ENCODE peak calls at places on chromosomes 16 and 17, in seven cellular contexts. One of them, this sample, is unnamed.

GRCh38 chr17:76262732-76263344 is 2.3 kb upstream of the UBALD2 start:
- DNase-seq in tibial artery: no peak
- DNase-seq in PC-3: peak; percentile 94
- DNase-seq in GM23248: no peak
- DNase-seq in right cardiac atrium: peak; percentile 28
- DNase-seq in AG04450: no peak
- DNase-seq in CD8-positive, alpha-beta memory T cell: no peak
- DNase-seq in this sample: peak; percentile 53

GRCh38 chr17:8144401-8145295 is 7.6 kb downstream of the PER1 start:
- DNase-seq in tibial artery: no peak
- DNase-seq in PC-3: no peak
- DNase-seq in GM23248: no peak
- DNase-seq in right cardiac atrium: peak; percentile 53
- DNase-seq in AG04450: no peak
- DNase-seq in CD8-positive, alpha-beta memory T cell: peak; percentile 17
- DNase-seq in this sample: peak; percentile 45

GRCh38 chr17:19019041-19019941 is 14.7 kb upstream of the FAM83G start:
- DNase-seq in tibial artery: no peak
- DNase-seq in PC-3: no peak
- DNase-seq in GM23248: no peak
- DNase-seq in right cardiac atrium: peak; percentile 30
- DNase-seq in AG04450: no peak
- DNase-seq in CD8-positive, alpha-beta memory T cell: no peak
- DNase-seq in this sample: no peak

GRCh38 chr16:25126820-25127232 is 15.3 kb downstream of the LCMT1 start:
- DNase-seq in tibial artery: no peak
- DNase-seq in PC-3: peak; percentile 82
- DNase-seq in GM23248: peak; percentile 88
- DNase-seq in right cardiac atrium: no peak
- DNase-seq in AG04450: peak; percentile 54
- DNase-seq in CD8-positive, alpha-beta memory T cell: peak; percentile 15
- DNase-seq in this sample: no peak

GRCh38 chr17:916315-916714 is 63.3 kb downstream of the NXN start:
- DNase-seq in tibial artery: no peak
- DNase-seq in PC-3: no peak
- DNase-seq in GM23248: no peak
- DNase-seq in right cardiac atrium: no peak
- DNase-seq in AG04450: no peak
- DNase-seq in CD8-positive, alpha-beta memory T cell: no peak
- DNase-seq in this sample: no peak

GRCh38 chr16:66588981-66589713 is 9.9 kb downstream of the CMTM2 start:
- DNase-seq in tibial artery: no peak
- DNase-seq in PC-3: peak; percentile 14
- DNase-seq in GM23248: peak; percentile 42
- DNase-seq in right cardiac atrium: peak; percentile 69
- DNase-seq in AG04450: no peak
- DNase-seq in CD8-positive, alpha-beta memory T cell: peak; percentile 67
- DNase-seq in this sample: peak; percentile 84

GRCh38 chr16:51151951-51152663 is 1.0 kb upstream of the SALL1 start:
- DNase-seq in tibial artery: peak; percentile 63
- DNase-seq in PC-3: no peak
- DNase-seq in GM23248: peak; percentile 94
- DNase-seq in right cardiac atrium: peak; percentile 92
- DNase-seq in AG04450: peak; percentile 78
- DNase-seq in CD8-positive, alpha-beta memory T cell: no peak
- DNase-seq in this sample: peak; percentile 97

GRCh38 chr17:17603178-17603894 is 11.8 kb upstream of the PEMT start:
- DNase-seq in tibial artery: no peak
- DNase-seq in PC-3: no peak
- DNase-seq in GM23248: no peak
- DNase-seq in right cardiac atrium: no peak
- DNase-seq in AG04450: no peak
- DNase-seq in CD8-positive, alpha-beta memory T cell: no peak
- DNase-seq in this sample: peak; percentile 72

GRCh38 chr16:8675183-8676159 is 1.1 kb downstream of the ABAT start:
- DNase-seq in tibial artery: no peak
- DNase-seq in PC-3: no peak
- DNase-seq in GM23248: peak; percentile 14
- DNase-seq in right cardiac atrium: no peak
- DNase-seq in AG04450: no peak
- DNase-seq in CD8-positive, alpha-beta memory T cell: peak; percentile 38
- DNase-seq in this sample: no peak

GRCh38 chr17:2174048-2174447 is 119.1 kb downstream of the HIC1 start:
- DNase-seq in tibial artery: no peak
- DNase-seq in PC-3: no peak
- DNase-seq in GM23248: peak; percentile 63
- DNase-seq in right cardiac atrium: no peak
- DNase-seq in AG04450: no peak
- DNase-seq in CD8-positive, alpha-beta memory T cell: no peak
- DNase-seq in this sample: no peak

GRCh38 chr16:75087040-75087979 is 29.3 kb downstream of the LDHD start:
- DNase-seq in tibial artery: no peak
- DNase-seq in PC-3: no peak
- DNase-seq in GM23248: peak; percentile 44
- DNase-seq in right cardiac atrium: peak; percentile 62
- DNase-seq in AG04450: peak; percentile 87
- DNase-seq in CD8-positive, alpha-beta memory T cell: no peak
- DNase-seq in this sample: peak; percentile 70

GRCh38 chr16:4865231-4865860 is 18.1 kb downstream of the UBN1 start:
- DNase-seq in tibial artery: no peak
- DNase-seq in PC-3: no peak
- DNase-seq in GM23248: no peak
- DNase-seq in right cardiac atrium: no peak
- DNase-seq in AG04450: no peak
- DNase-seq in CD8-positive, alpha-beta memory T cell: no peak
- DNase-seq in this sample: no peak

GRCh38 chr16:24776486-24777220 is 47.2 kb downstream of the TNRC6A start:
- DNase-seq in tibial artery: no peak
- DNase-seq in PC-3: no peak
- DNase-seq in GM23248: peak; percentile 83
- DNase-seq in right cardiac atrium: peak; percentile 75
- DNase-seq in AG04450: no peak
- DNase-seq in CD8-positive, alpha-beta memory T cell: no peak
- DNase-seq in this sample: no peak

GRCh38 chr16:19307587-19308241 is 22.2 kb downstream of the CLEC19A start:
- DNase-seq in tibial artery: no peak
- DNase-seq in PC-3: no peak
- DNase-seq in GM23248: no peak
- DNase-seq in right cardiac atrium: no peak
- DNase-seq in AG04450: no peak
- DNase-seq in CD8-positive, alpha-beta memory T cell: no peak
- DNase-seq in this sample: peak; percentile 89

GRCh38 chr17:49494937-49495841 is at the start of gene NGFR:
- DNase-seq in tibial artery: no peak
- DNase-seq in PC-3: peak; percentile 40
- DNase-seq in GM23248: peak; percentile 60
- DNase-seq in right cardiac atrium: peak; percentile 86
- DNase-seq in AG04450: no peak
- DNase-seq in CD8-positive, alpha-beta memory T cell: peak; percentile 57
- DNase-seq in this sample: peak; percentile 87

GRCh38 chr16:28596115-28596630 is 677 bp downstream of the SULT1A2 start:
- DNase-seq in tibial artery: no peak
- DNase-seq in PC-3: no peak
- DNase-seq in GM23248: peak; percentile 4
- DNase-seq in right cardiac atrium: peak; percentile 61
- DNase-seq in AG04450: no peak
- DNase-seq in CD8-positive, alpha-beta memory T cell: no peak
- DNase-seq in this sample: peak; percentile 37

GRCh38 chr16:19114359-19115147 is 789 bp downstream of the ITPRIPL2 start:
- DNase-seq in tibial artery: peak; percentile 87
- DNase-seq in PC-3: peak; percentile 34
- DNase-seq in GM23248: peak; percentile 89
- DNase-seq in right cardiac atrium: peak; percentile 88
- DNase-seq in AG04450: no peak
- DNase-seq in CD8-positive, alpha-beta memory T cell: no peak
- DNase-seq in this sample: peak; percentile 87

GRCh38 chr17:3916013-3916696 is at the start of gene P2RX1:
- DNase-seq in tibial artery: peak; percentile 91
- DNase-seq in PC-3: no peak
- DNase-seq in GM23248: no peak
- DNase-seq in right cardiac atrium: peak; percentile 81
- DNase-seq in AG04450: no peak
- DNase-seq in CD8-positive, alpha-beta memory T cell: peak; percentile 35
- DNase-seq in this sample: no peak

GRCh38 chr16:12340151-12340733 is 363.7 kb downstream of the SNX29 start:
- DNase-seq in tibial artery: peak; percentile 55
- DNase-seq in PC-3: peak; percentile 60
- DNase-seq in GM23248: peak; percentile 85
- DNase-seq in right cardiac atrium: no peak
- DNase-seq in AG04450: no peak
- DNase-seq in CD8-positive, alpha-beta memory T cell: no peak
- DNase-seq in this sample: peak; percentile 90

GRCh38 chr17:65231662-65232335 is 94.6 kb downstream of the RGS9 start:
- DNase-seq in tibial artery: no peak
- DNase-seq in PC-3: peak; percentile 91
- DNase-seq in GM23248: peak; percentile 95
- DNase-seq in right cardiac atrium: no peak
- DNase-seq in AG04450: peak; percentile 63
- DNase-seq in CD8-positive, alpha-beta memory T cell: peak; percentile 16
- DNase-seq in this sample: peak; percentile 93

GRCh38 chr16:69339289-69340094 is at the start of the genes COG8 and NIP7:
- DNase-seq in tibial artery: peak; percentile 97
- DNase-seq in PC-3: peak; percentile 97
- DNase-seq in GM23248: peak; percentile 99
- DNase-seq in right cardiac atrium: peak; percentile 98
- DNase-seq in AG04450: peak; percentile 97
- DNase-seq in CD8-positive, alpha-beta memory T cell: peak; percentile 89
- DNase-seq in this sample: peak; percentile 99

GRCh38 chr17:76997981-76998531 is 129.9 kb downstream of the MGAT5B start:
- DNase-seq in tibial artery: no peak
- DNase-seq in PC-3: no peak
- DNase-seq in GM23248: no peak
- DNase-seq in right cardiac atrium: no peak
- DNase-seq in AG04450: no peak
- DNase-seq in CD8-positive, alpha-beta memory T cell: peak; percentile 80
- DNase-seq in this sample: no peak

GRCh38 chr17:82848022-82848592 is 8.3 kb upstream of the ZNF750 start:
- DNase-seq in tibial artery: peak; percentile 67
- DNase-seq in PC-3: no peak
- DNase-seq in GM23248: no peak
- DNase-seq in right cardiac atrium: no peak
- DNase-seq in AG04450: peak; percentile 47
- DNase-seq in CD8-positive, alpha-beta memory T cell: peak; percentile 71
- DNase-seq in this sample: no peak

GRCh38 chr17:52824542-52824941 is 666.0 kb upstream of the CA10 start:
- DNase-seq in tibial artery: no peak
- DNase-seq in PC-3: no peak
- DNase-seq in GM23248: no peak
- DNase-seq in right cardiac atrium: no peak
- DNase-seq in AG04450: no peak
- DNase-seq in CD8-positive, alpha-beta memory T cell: no peak
- DNase-seq in this sample: no peak

GRCh38 chr17:52831536-52831935 is 673.0 kb upstream of the CA10 start:
- DNase-seq in tibial artery: no peak
- DNase-seq in PC-3: no peak
- DNase-seq in GM23248: no peak
- DNase-seq in right cardiac atrium: no peak
- DNase-seq in AG04450: no peak
- DNase-seq in CD8-positive, alpha-beta memory T cell: no peak
- DNase-seq in this sample: no peak

GRCh38 chr17:52823155-52823554 is 664.6 kb upstream of the CA10 start:
- DNase-seq in tibial artery: no peak
- DNase-seq in PC-3: no peak
- DNase-seq in GM23248: no peak
- DNase-seq in right cardiac atrium: no peak
- DNase-seq in AG04450: no peak
- DNase-seq in CD8-positive, alpha-beta memory T cell: no peak
- DNase-seq in this sample: no peak

GRCh38 chr17:52828621-52829020 is 670.1 kb upstream of the CA10 start:
- DNase-seq in tibial artery: no peak
- DNase-seq in PC-3: no peak
- DNase-seq in GM23248: no peak
- DNase-seq in right cardiac atrium: no peak
- DNase-seq in AG04450: no peak
- DNase-seq in CD8-positive, alpha-beta memory T cell: no peak
- DNase-seq in this sample: no peak

DNA sequence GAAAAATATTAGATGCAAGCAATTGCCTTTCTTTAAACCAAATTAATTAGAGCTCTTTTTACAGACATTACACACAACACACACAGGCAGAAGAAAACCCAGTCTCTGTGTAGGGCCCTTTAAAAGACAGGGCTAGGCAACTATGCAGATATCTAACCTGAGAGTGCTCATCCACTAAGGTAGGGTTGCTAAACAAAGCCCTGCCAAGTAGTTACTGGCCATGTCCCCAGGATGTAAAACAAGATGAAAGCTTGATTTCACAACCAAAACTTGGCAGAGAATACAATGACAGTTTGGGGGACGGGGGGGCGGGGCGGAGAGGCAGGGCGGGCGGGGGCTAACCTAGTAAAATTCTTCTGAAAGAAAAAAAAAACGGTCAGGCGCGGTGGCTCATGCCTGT is 669.0 kb upstream of the CA10 start:
- DNase-seq in tibial artery: no peak
- DNase-seq in PC-3: peak; percentile 18
- DNase-seq in GM23248: no peak
- DNase-seq in right cardiac atrium: no peak
- DNase-seq in AG04450: no peak
- DNase-seq in CD8-positive, alpha-beta memory T cell: no peak
- DNase-seq in this sample: no peak
- H3K9me3 ChIP-seq in tibial artery: no peaks in the 10 kb centered on the region
- H3K9me3 ChIP-seq in PC-3: peaks cover 11% of the 10 kb centered on the region
- H3K9me3 ChIP-seq in GM23248: no peaks in the 10 kb centered on the region
- H3K9me3 ChIP-seq in right cardiac atrium: no peaks in the 10 kb centered on the region
- H3K9me3 ChIP-seq in AG04450: peaks cover 11% of the 10 kb centered on the region
- H3K9me3 ChIP-seq in CD8-positive, alpha-beta memory T cell: no peaks in the 10 kb centered on the region
- H3K9me3 ChIP-seq in this sample: peaks cover 31% of the 10 kb centered on the region

DNA sequence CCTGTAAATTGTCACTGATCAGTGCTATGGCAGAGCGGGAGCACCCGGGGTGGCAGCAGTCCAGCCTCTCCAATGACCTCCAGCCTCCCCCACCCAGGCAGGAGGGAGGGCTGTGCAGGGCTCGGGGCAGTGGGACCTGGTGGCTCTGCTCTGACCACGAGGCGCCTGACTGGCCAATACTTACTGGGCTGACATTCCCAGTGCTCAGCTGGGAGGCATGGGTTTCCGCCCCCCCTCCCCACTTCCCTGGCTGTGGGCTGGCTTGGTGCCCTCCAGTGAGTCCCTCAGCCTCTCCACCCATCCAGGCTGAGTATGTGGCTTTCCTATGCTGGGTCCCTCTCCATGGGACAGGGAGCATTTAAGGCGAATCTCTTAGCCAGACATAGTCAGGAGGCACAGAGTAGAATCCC is 2.7 kb downstream of the SOCS3 start:
- DNase-seq in tibial artery: peak; percentile 77
- DNase-seq in PC-3: peak; percentile 75
- DNase-seq in GM23248: peak; percentile 79
- DNase-seq in right cardiac atrium: peak; percentile 83
- DNase-seq in AG04450: no peak
- DNase-seq in CD8-positive, alpha-beta memory T cell: no peak
- DNase-seq in this sample: no peak
- H3K4me3 ChIP-seq in tibial artery: peak overlapping the region; percentile 74
- H3K4me3 ChIP-seq in PC-3: peak overlapping the region; percentile 84
- H3K4me3 ChIP-seq in GM23248: peak overlapping the region; percentile 88
- H3K4me3 ChIP-seq in right cardiac atrium: peak overlapping the region; percentile 64
- H3K4me3 ChIP-seq in AG04450: peak overlapping the region; percentile 87
- H3K4me3 ChIP-seq in CD8-positive, alpha-beta memory T cell: peak overlapping the region; percentile 90
- H3K4me3 ChIP-seq in this sample: peak overlapping the region; percentile 94

GRCh38 chr16:13696017-13696416 is 223.9 kb upstream of the ERCC4 start:
- DNase-seq in tibial artery: no peak
- DNase-seq in PC-3: no peak
- DNase-seq in GM23248: no peak
- DNase-seq in right cardiac atrium: no peak
- DNase-seq in AG04450: no peak
- DNase-seq in CD8-positive, alpha-beta memory T cell: no peak
- DNase-seq in this sample: no peak
- H3K9me3 ChIP-seq in tibial artery: no peaks in the 10 kb centered on the region
- H3K9me3 ChIP-seq in PC-3: peaks cover 10% of the 10 kb centered on the region
- H3K9me3 ChIP-seq in GM23248: no peaks in the 10 kb centered on the region
- H3K9me3 ChIP-seq in right cardiac atrium: peaks cover 2% of the 10 kb centered on the region
- H3K9me3 ChIP-seq in AG04450: no peaks in the 10 kb centered on the region
- H3K9me3 ChIP-seq in CD8-positive, alpha-beta memory T cell: no peaks in the 10 kb centered on the region
- H3K9me3 ChIP-seq in this sample: peaks cover 48% of the 10 kb centered on the region

GRCh38 chr17:63703029-63703428 is 3.1 kb upstream of the LIMD2 start:
- DNase-seq in tibial artery: peak; percentile 55
- DNase-seq in PC-3: no peak
- DNase-seq in GM23248: no peak
- DNase-seq in right cardiac atrium: no peak
- DNase-seq in AG04450: no peak
- DNase-seq in CD8-positive, alpha-beta memory T cell: no peak
- DNase-seq in this sample: no peak
- H3K4me3 ChIP-seq in tibial artery: no peak overlapping the region
- H3K4me3 ChIP-seq in PC-3: no peak overlapping the region
- H3K4me3 ChIP-seq in GM23248: no peak overlapping the region
- H3K4me3 ChIP-seq in right cardiac atrium: no peak overlapping the region
- H3K4me3 ChIP-seq in AG04450: no peak overlapping the region
- H3K4me3 ChIP-seq in CD8-positive, alpha-beta memory T cell: peak overlapping the region; percentile 66
- H3K4me3 ChIP-seq in this sample: no peak overlapping the region